ENCODE peak calls at places on chromosome X, in seven cellular contexts. One of them, this sample, is unnamed.
A peak's percentile ranks its signal among the peaks of the same experiment; 100 is the strongest.

GRCh38 chrX:12137982-12138365 is 299 bp upstream of the FRMPD4 start:
- DNase-seq in T-helper 1 cell: no peak
- DNase-seq in Ammon's horn: peak; percentile 1
- DNase-seq in activated CD4-positive, alpha-beta T cell treated with anti-CD3 and anti-CD28 coated beads, Interleukin-2, amount 50 U/mL, for 48 hours: no peak
- DNase-seq in hepatic stellate cell: peak; percentile 17
- DNase-seq in mucosa of descending colon: no peak
- DNase-seq in activated naive CD4-positive, alpha-beta T cell: no peak
- DNase-seq in this sample: peak; percentile 33

GRCh38 chrX:1582686-1583437 is 8.5 kb upstream of the AKAP17A start:
- DNase-seq in mucosa of descending colon: no peak
- DNase-seq in hepatic stellate cell: no peak
- DNase-seq in activated CD4-positive, alpha-beta T cell treated with anti-CD3 and anti-CD28 coated beads, Interleukin-2, amount 50 U/mL, for 48 hours: peak; percentile 76
- DNase-seq in activated naive CD4-positive, alpha-beta T cell: no peak
- DNase-seq in Ammon's horn: no peak
- DNase-seq in T-helper 1 cell: no peak
- DNase-seq in this sample: no peak

GRCh38 chrX:46310815-46311497 is 234.3 kb downstream of the ZNF674 start:
- DNase-seq in Ammon's horn: peak; percentile 3
- DNase-seq in mucosa of descending colon: no peak
- DNase-seq in hepatic stellate cell: no peak
- DNase-seq in T-helper 1 cell: no peak
- DNase-seq in activated naive CD4-positive, alpha-beta T cell: no peak
- DNase-seq in activated CD4-positive, alpha-beta T cell treated with anti-CD3 and anti-CD28 coated beads, Interleukin-2, amount 50 U/mL, for 48 hours: no peak
- DNase-seq in this sample: no peak

GRCh38 chrX:40866878-40867277 is 131.5 kb upstream of the MED14 start:
- DNase-seq in Ammon's horn: no peak
- DNase-seq in activated CD4-positive, alpha-beta T cell treated with anti-CD3 and anti-CD28 coated beads, Interleukin-2, amount 50 U/mL, for 48 hours: no peak
- DNase-seq in hepatic stellate cell: no peak
- DNase-seq in activated naive CD4-positive, alpha-beta T cell: no peak
- DNase-seq in mucosa of descending colon: no peak
- DNase-seq in T-helper 1 cell: no peak
- DNase-seq in this sample: no peak

GRCh38 chrX:100976211-100976610 is 6.7 kb downstream of the ARL13A start:
- DNase-seq in T-helper 1 cell: no peak
- DNase-seq in activated CD4-positive, alpha-beta T cell treated with anti-CD3 and anti-CD28 coated beads, Interleukin-2, amount 50 U/mL, for 48 hours: no peak
- DNase-seq in mucosa of descending colon: no peak
- DNase-seq in Ammon's horn: no peak
- DNase-seq in activated naive CD4-positive, alpha-beta T cell: no peak
- DNase-seq in hepatic stellate cell: no peak
- DNase-seq in this sample: no peak

GRCh38 chrX:11781734-11782370 is 23.8 kb downstream of the MSL3 start:
- DNase-seq in hepatic stellate cell: no peak
- DNase-seq in mucosa of descending colon: no peak
- DNase-seq in activated naive CD4-positive, alpha-beta T cell: no peak
- DNase-seq in T-helper 1 cell: no peak
- DNase-seq in activated CD4-positive, alpha-beta T cell treated with anti-CD3 and anti-CD28 coated beads, Interleukin-2, amount 50 U/mL, for 48 hours: no peak
- DNase-seq in Ammon's horn: no peak
- DNase-seq in this sample: no peak

GRCh38 chrX:73581002-73581628 is 18.1 kb downstream of the CHIC1 start:
- DNase-seq in activated naive CD4-positive, alpha-beta T cell: no peak
- DNase-seq in activated CD4-positive, alpha-beta T cell treated with anti-CD3 and anti-CD28 coated beads, Interleukin-2, amount 50 U/mL, for 48 hours: no peak
- DNase-seq in Ammon's horn: no peak
- DNase-seq in T-helper 1 cell: no peak
- DNase-seq in mucosa of descending colon: no peak
- DNase-seq in hepatic stellate cell: no peak
- DNase-seq in this sample: no peak

GRCh38 chrX:39065051-39065871 is 264.0 kb downstream of the MID1IP1 start:
- DNase-seq in mucosa of descending colon: no peak
- DNase-seq in T-helper 1 cell: no peak
- DNase-seq in activated CD4-positive, alpha-beta T cell treated with anti-CD3 and anti-CD28 coated beads, Interleukin-2, amount 50 U/mL, for 48 hours: no peak
- DNase-seq in hepatic stellate cell: no peak
- DNase-seq in Ammon's horn: peak; percentile 42
- DNase-seq in activated naive CD4-positive, alpha-beta T cell: no peak
- DNase-seq in this sample: peak; percentile 24

GRCh38 chrX:17844236-17844635 is 16.9 kb downstream of the RAI2 start:
- DNase-seq in T-helper 1 cell: no peak
- DNase-seq in activated CD4-positive, alpha-beta T cell treated with anti-CD3 and anti-CD28 coated beads, Interleukin-2, amount 50 U/mL, for 48 hours: no peak
- DNase-seq in hepatic stellate cell: no peak
- DNase-seq in mucosa of descending colon: no peak
- DNase-seq in Ammon's horn: no peak
- DNase-seq in activated naive CD4-positive, alpha-beta T cell: no peak
- DNase-seq in this sample: no peak